ENCODE peak calls at places on chromosomes 16 and 17, in four cellular contexts. R, V, C and X are unnamed samples.
A peak's percentile ranks its signal among the peaks of the same experiment; 100 is the strongest.

GRCh38 chr17:80119271-80119791 is 17.9 kb downstream of the GAA start:
- DNase-seq in R (no peak), V (no peak), C (no peak), X (no peak)

GRCh38 chr17:68819465-68819864 is 135.7 kb downstream of the ABCA8 start:
- DNase-seq in R (no peak), V (no peak), C (no peak), X (no peak)

GRCh38 chr16:66590322-66590721 is 11.1 kb downstream of the CMTM2 start:
- DNase-seq in R (no peak), V (no peak), C (no peak), X (no peak)

GRCh38 chr16:68061396-68061795 is 23.8 kb upstream of the NFATC3 start:
- DNase-seq in R (no peak), V (no peak), C (no peak), X (no peak)

GRCh38 chr17:66636111-66636510 is 198.8 kb upstream of the CACNG5 start:
- DNase-seq in R (no peak), V (no peak), C (no peak), X (no peak)

GRCh38 chr17:29948460-29949185 is 7.2 kb downstream of the EFCAB5 start:
- DNase-seq in R (no peak), V (no peak), C (no peak), X (peak; percentile 92)

GRCh38 chr17:50056217-50056960 is 479 bp downstream of the ITGA3 start:
- DNase-seq in R (no peak), V (no peak), C (peak; percentile 82), X (no peak)

GRCh38 chr17:65797809-65798208 is 236.4 kb upstream of the AXIN2 start:
- DNase-seq in R (no peak), V (no peak), C (peak; percentile 26), X (no peak)

GRCh38 chr17:20997711-20998570 is 44.9 kb downstream of the USP22 start:
- DNase-seq in R (no peak), V (no peak), C (no peak), X (no peak)

GRCh38 chr17:74244543-74244942 is 29.5 kb upstream of the DNAI2 start:
- DNase-seq in R (no peak), V (peak; percentile 23), C (no peak), X (no peak)